ENCODE peak calls at places on chromosomes 3 and 15, in eight cellular contexts. J is nephron progenitor cell, Q is Peyer's patch, P is left lung, X is WTC11, G is choroid plexus epithelial cell, T is fibroblast of the aortic adventitia, U is GM13977. L is an unnamed sample.

GRCh38 chr3:188220988-188221818 is 67.2 kb downstream of the LPP start:
- DNase-seq in J (no peak), Q (no peak), P (no peak), X (no peak), G (peak), T (no peak), U (no peak), L (no peak)

GRCh38 chr15:38819343-38819858 is 254.8 kb upstream of the RASGRP1 start:
- DNase-seq in J (no peak), Q (no peak), P (no peak), X (no peak), G (no peak), T (no peak), U (no peak), L (no peak)

GRCh38 chr3:170421147-170421641 is 2.5 kb downstream of the CLDN11 start:
- DNase-seq in J (no peak), Q (no peak), P (no peak), X (no peak), G (peak), T (peak), U (no peak), L (no peak)

GRCh38 chr15:92599394-92599970 is 56.1 kb downstream of the FAM174B start:
- DNase-seq in J (no peak), Q (peak), P (no peak), X (no peak), G (peak), T (peak), U (no peak), L (no peak)

GRCh38 chr3:132749786-132750185 is 27.6 kb upstream of the NPHP3 start:
- DNase-seq in J (no peak), Q (no peak), P (no peak), X (no peak), G (peak), T (peak), U (no peak), L (no peak)

GRCh38 chr3:137171834-137172603 is 214.2 kb downstream of the IL20RB start:
- DNase-seq in J (no peak), Q (no peak), P (no peak), X (no peak), G (no peak), T (no peak), U (no peak), L (no peak)

GRCh38 chr3:124298951-124299350 is 307.0 kb upstream of the ROPN1 start:
- DNase-seq in J (peak), Q (no peak), P (no peak), X (no peak), G (no peak), T (no peak), U (peak), L (peak)

GRCh38 chr3:29618395-29619291 is 337.8 kb downstream of the RBMS3 start:
- DNase-seq in J (no peak), Q (no peak), P (no peak), X (no peak), G (peak), T (peak), U (no peak), L (no peak)

GRCh38 chr3:169627073-169627472 is 36.4 kb downstream of the MECOM start:
- DNase-seq in J (no peak), Q (no peak), P (no peak), X (no peak), G (no peak), T (no peak), U (no peak), L (no peak)

DNA sequence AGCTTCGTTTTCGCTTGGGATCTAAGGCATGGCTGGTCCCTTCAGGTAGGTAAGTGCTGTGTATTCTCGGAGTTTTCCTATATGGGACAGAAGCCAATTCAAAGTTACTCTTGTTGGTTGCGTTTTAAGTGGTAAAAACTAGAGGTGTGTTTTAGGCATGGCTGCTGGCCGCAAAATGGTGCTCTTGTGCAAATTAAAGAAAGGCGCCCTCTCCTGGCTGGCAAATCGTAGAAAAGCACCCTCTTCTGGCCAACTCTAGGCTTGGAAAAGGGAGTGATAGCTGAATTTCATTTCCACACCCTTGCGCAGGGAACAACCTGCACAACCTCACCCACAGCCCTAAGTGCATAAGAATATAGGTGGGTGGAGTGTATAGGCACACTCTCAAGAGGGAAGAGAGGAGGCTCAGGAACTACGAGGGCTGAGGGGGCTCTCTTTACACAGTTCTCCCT is 23.5 kb downstream of the DRD3 start:
- DNase-seq in J (peak), Q (no peak), P (no peak), X (peak), G (peak), T (peak), U (peak), L (peak)
- TF ChIP-seq CTCF in J (peak), Q (no peak), P (peak), X (peak), G (peak), T (peak), U (peak), L (peak)

GRCh38 chr3:154040283-154040682 is 80.9 kb upstream of the ARHGEF26 start:
- DNase-seq in J (no peak), Q (no peak), P (no peak), X (no peak), G (peak), T (peak), U (no peak), L (no peak)
- TF ChIP-seq CTCF in J (peak), Q (no peak), P (peak), X (no peak), G (peak), T (peak), U (peak), L (peak)

GRCh38 chr3:155737844-155738460 is 6.9 kb downstream of the PLCH1 start:
- DNase-seq in J (peak), Q (peak), P (no peak), X (no peak), G (peak), T (no peak), U (no peak), L (no peak)

GRCh38 chr3:155738580-155739076 is 6.2 kb downstream of the PLCH1 start:
- DNase-seq in J (no peak), Q (no peak), P (no peak), X (no peak), G (no peak), T (no peak), U (no peak), L (no peak)

GRCh38 chr3:155741081-155741480 is 3.8 kb downstream of the PLCH1 start:
- DNase-seq in J (no peak), Q (no peak), P (no peak), X (no peak), G (no peak), T (no peak), U (no peak), L (no peak)

GRCh38 chr3:155741598-155741997 is 3.3 kb downstream of the PLCH1 start:
- DNase-seq in J (no peak), Q (no peak), P (no peak), X (no peak), G (no peak), T (no peak), U (no peak), L (no peak)

DNA sequence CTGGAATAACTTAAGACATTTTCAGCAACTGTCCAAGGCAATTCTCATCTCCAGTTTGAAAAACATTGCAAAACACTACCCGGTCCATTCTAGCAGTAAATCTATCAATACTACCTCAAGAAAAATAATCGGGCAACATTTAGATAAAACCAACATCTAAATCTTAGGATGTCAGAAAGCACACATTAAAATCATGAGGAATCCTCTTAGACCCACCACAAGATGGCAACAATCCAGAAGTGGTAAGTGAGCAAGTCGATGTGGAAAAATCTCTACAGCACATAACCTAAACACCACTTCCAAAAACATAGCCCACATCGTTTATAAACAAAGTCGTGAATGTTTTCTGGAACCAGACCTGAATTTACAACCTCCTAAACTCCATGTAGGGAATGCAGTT is 5.7 kb downstream of the PLCH1 start:
- DNase-seq in J (no peak), Q (no peak), P (no peak), X (no peak), G (peak), T (no peak), U (no peak), L (no peak)
- TF ChIP-seq CTCF in J (no peak), Q (no peak), P (no peak), X (no peak), G (no peak), T (no peak), U (no peak), L (peak)

GRCh38 chr15:88465633-88466219 is 1.5 kb downstream of the MRPL46 start:
- DNase-seq in J (no peak), Q (no peak), P (no peak), X (no peak), G (peak), T (peak), U (no peak), L (no peak)

GRCh38 chr15:88469321-88469720 is 1.8 kb downstream of the MRPS11 start:
- DNase-seq in J (no peak), Q (no peak), P (no peak), X (no peak), G (no peak), T (no peak), U (no peak), L (no peak)

GRCh38 chr15:88470625-88471372 is 3.3 kb downstream of the MRPS11 start:
- DNase-seq in J (no peak), Q (no peak), P (no peak), X (no peak), G (no peak), T (no peak), U (no peak), L (no peak)

GRCh38 chr15:88467073-88467934 is at the start of the genes MRPL46 and MRPS11:
- DNase-seq in J (peak), Q (peak), P (peak), X (peak), G (peak), T (peak), U (peak), L (peak)

GRCh38 chr15:88467935-88468528 is 524 bp downstream of the MRPS11 start:
- DNase-seq in J (peak), Q (no peak), P (no peak), X (no peak), G (peak), T (peak), U (no peak), L (peak)
- TF ChIP-seq CTCF in J (no peak), Q (no peak), P (no peak), X (no peak), G (peak), T (peak), U (peak), L (peak)